ENCODE peak calls at places on chromosomes 13 and 19, in five cellular contexts. One of them, this sample, is unnamed. For H3K4me1, the result is how much of the 10 kb centered on the place peaks cover.

GRCh38 chr19:13094285-13094595 is 8.4 kb downstream of the LYL1 start:
- DNase-seq in sigmoid colon: peak
- DNase-seq in breast epithelium: no peak
- DNase-seq in stomach: no peak
- DNase-seq in transverse colon: no peak
- DNase-seq in this sample: no peak

GRCh38 chr13:93655132-93655531 is 428.5 kb downstream of the GPC6 start:
- DNase-seq in sigmoid colon: no peak
- DNase-seq in breast epithelium: no peak
- DNase-seq in stomach: no peak
- DNase-seq in transverse colon: no peak
- DNase-seq in this sample: no peak

GRCh38 chr19:10936661-10937084 is 8.1 kb downstream of the TIMM29 start:
- DNase-seq in sigmoid colon: no peak
- DNase-seq in breast epithelium: no peak
- DNase-seq in stomach: peak
- DNase-seq in transverse colon: peak
- DNase-seq in this sample: no peak

GRCh38 chr13:97468331-97468730 is 34.4 kb downstream of the RAP2A start:
- DNase-seq in sigmoid colon: no peak
- DNase-seq in breast epithelium: no peak
- DNase-seq in stomach: no peak
- DNase-seq in transverse colon: no peak
- DNase-seq in this sample: no peak

GRCh38 chr19:34220472-34221063 is 33.8 kb upstream of the GARRE1 start:
- DNase-seq in sigmoid colon: peak
- DNase-seq in breast epithelium: peak
- DNase-seq in stomach: peak
- DNase-seq in transverse colon: peak
- DNase-seq in this sample: no peak

GRCh38 chr19:43467730-43468129 is 2.3 kb upstream of the LYPD3 start:
- DNase-seq in sigmoid colon: no peak
- DNase-seq in breast epithelium: no peak
- DNase-seq in stomach: no peak
- DNase-seq in transverse colon: no peak
- DNase-seq in this sample: no peak

GRCh38 chr19:3328743-3329142 is 37.6 kb upstream of the NFIC start:
- DNase-seq in sigmoid colon: no peak
- DNase-seq in breast epithelium: no peak
- DNase-seq in stomach: no peak
- DNase-seq in transverse colon: no peak
- DNase-seq in this sample: no peak

GRCh38 chr19:13492128-13492527 is 14.2 kb downstream of the CACNA1A start:
- DNase-seq in sigmoid colon: no peak
- DNase-seq in breast epithelium: no peak
- DNase-seq in stomach: no peak
- DNase-seq in transverse colon: no peak
- DNase-seq in this sample: no peak

GRCh38 chr19:9757544-9758501 is 10.7 kb downstream of the ZNF846 start:
- DNase-seq in sigmoid colon: no peak
- DNase-seq in breast epithelium: no peak
- DNase-seq in stomach: no peak
- DNase-seq in transverse colon: no peak
- DNase-seq in this sample: no peak

GRCh38 chr19:10611907-10612306 is 13.4 kb upstream of the SLC44A2 start:
- DNase-seq in sigmoid colon: no peak
- DNase-seq in breast epithelium: no peak
- DNase-seq in stomach: no peak
- DNase-seq in transverse colon: no peak
- DNase-seq in this sample: no peak

GRCh38 chr19:40612831-40613668 is 11.9 kb downstream of the LTBP4 start:
- DNase-seq in sigmoid colon: no peak
- DNase-seq in breast epithelium: no peak
- DNase-seq in stomach: peak
- DNase-seq in transverse colon: peak
- DNase-seq in this sample: peak

GRCh38 chr13:31908696-31909386 is 122.7 kb upstream of the FRY start:
- DNase-seq in sigmoid colon: no peak
- DNase-seq in breast epithelium: no peak
- DNase-seq in stomach: no peak
- DNase-seq in transverse colon: no peak
- DNase-seq in this sample: no peak

GRCh38 chr19:5672708-5673459 is 7.4 kb downstream of the MICOS13 start:
- DNase-seq in sigmoid colon: no peak
- DNase-seq in breast epithelium: no peak
- DNase-seq in stomach: no peak
- DNase-seq in transverse colon: no peak
- DNase-seq in this sample: no peak

GRCh38 chr13:48945626-48946025 is 30.1 kb upstream of the FNDC3A start:
- DNase-seq in sigmoid colon: no peak
- DNase-seq in breast epithelium: no peak
- DNase-seq in stomach: no peak
- DNase-seq in transverse colon: no peak
- DNase-seq in this sample: no peak

GRCh38 chr13:72194531-72194930 is 327.5 kb upstream of the DACH1 start:
- DNase-seq in sigmoid colon: no peak
- DNase-seq in breast epithelium: peak
- DNase-seq in stomach: no peak
- DNase-seq in transverse colon: peak
- DNase-seq in this sample: no peak

GRCh38 chr13:95781016-95781415 is 104.1 kb downstream of the DNAJC3 start:
- DNase-seq in sigmoid colon: no peak
- DNase-seq in breast epithelium: no peak
- DNase-seq in stomach: no peak
- DNase-seq in transverse colon: no peak
- DNase-seq in this sample: no peak

GRCh38 chr19:40006273-40006691 is 9.4 kb downstream of the ZNF546 start:
- DNase-seq in sigmoid colon: no peak
- DNase-seq in breast epithelium: no peak
- DNase-seq in stomach: no peak
- DNase-seq in transverse colon: no peak
- DNase-seq in this sample: no peak

GRCh38 chr13:20721454-20722357 is 18.2 kb downstream of the IL17D start:
- DNase-seq in sigmoid colon: no peak
- DNase-seq in breast epithelium: no peak
- DNase-seq in stomach: peak
- DNase-seq in transverse colon: peak
- DNase-seq in this sample: no peak

GRCh38 chr13:26011996-26012688 is 39.7 kb downstream of the SHISA2 start:
- DNase-seq in sigmoid colon: no peak
- DNase-seq in breast epithelium: no peak
- DNase-seq in stomach: no peak
- DNase-seq in transverse colon: no peak
- DNase-seq in this sample: no peak

GRCh38 chr13:113207890-113208423 is 512 bp downstream of the PCID2 start:
- DNase-seq in sigmoid colon: no peak
- DNase-seq in breast epithelium: no peak
- DNase-seq in stomach: no peak
- DNase-seq in transverse colon: peak
- DNase-seq in this sample: no peak

GRCh38 chr19:55156202-55157063 is 1.1 kb downstream of the TNNI3 start:
- DNase-seq in sigmoid colon: no peak
- DNase-seq in breast epithelium: no peak
- DNase-seq in stomach: peak
- DNase-seq in transverse colon: peak
- DNase-seq in this sample: peak

GRCh38 chr13:40814803-40815202 is 25.4 kb downstream of the SLC25A15 start:
- DNase-seq in sigmoid colon: no peak
- DNase-seq in breast epithelium: no peak
- DNase-seq in stomach: no peak
- DNase-seq in transverse colon: no peak
- DNase-seq in this sample: no peak

GRCh38 chr13:30466358-30466714 is 600 bp upstream of the HMGB1 start:
- DNase-seq in sigmoid colon: no peak
- DNase-seq in breast epithelium: no peak
- DNase-seq in stomach: no peak
- DNase-seq in transverse colon: no peak
- DNase-seq in this sample: no peak

GRCh38 chr13:37899753-37900152 is 30.2 kb upstream of the TRPC4 start:
- DNase-seq in sigmoid colon: no peak
- DNase-seq in breast epithelium: no peak
- DNase-seq in stomach: no peak
- DNase-seq in transverse colon: no peak
- DNase-seq in this sample: no peak

GRCh38 chr13:113495494-113496251 is 5.2 kb upstream of the DCUN1D2 start:
- DNase-seq in sigmoid colon: no peak
- DNase-seq in breast epithelium: no peak
- DNase-seq in stomach: no peak
- DNase-seq in transverse colon: no peak
- DNase-seq in this sample: no peak

GRCh38 chr19:33125929-33126388 is 6.0 kb upstream of the WDR88 start:
- DNase-seq in sigmoid colon: peak
- DNase-seq in breast epithelium: no peak
- DNase-seq in stomach: peak
- DNase-seq in transverse colon: peak
- DNase-seq in this sample: no peak

GRCh38 chr13:51452391-51453307 is at the start of gene INTS6:
- DNase-seq in sigmoid colon: peak
- DNase-seq in breast epithelium: peak
- DNase-seq in stomach: peak
- DNase-seq in transverse colon: peak
- DNase-seq in this sample: peak

GRCh38 chr13:51456510-51456909 is 3.7 kb upstream of the INTS6 start:
- DNase-seq in sigmoid colon: no peak
- DNase-seq in breast epithelium: no peak
- DNase-seq in stomach: no peak
- DNase-seq in transverse colon: no peak
- DNase-seq in this sample: no peak

GRCh38 chr13:51453308-51453958 is 597 bp upstream of the INTS6 start:
- DNase-seq in sigmoid colon: peak
- DNase-seq in breast epithelium: peak
- DNase-seq in stomach: no peak
- DNase-seq in transverse colon: peak
- DNase-seq in this sample: peak

GRCh38 chr13:51455532-51455931 is 2.7 kb upstream of the INTS6 start:
- DNase-seq in sigmoid colon: no peak
- DNase-seq in breast epithelium: no peak
- DNase-seq in stomach: no peak
- DNase-seq in transverse colon: no peak
- DNase-seq in this sample: no peak

DNA sequence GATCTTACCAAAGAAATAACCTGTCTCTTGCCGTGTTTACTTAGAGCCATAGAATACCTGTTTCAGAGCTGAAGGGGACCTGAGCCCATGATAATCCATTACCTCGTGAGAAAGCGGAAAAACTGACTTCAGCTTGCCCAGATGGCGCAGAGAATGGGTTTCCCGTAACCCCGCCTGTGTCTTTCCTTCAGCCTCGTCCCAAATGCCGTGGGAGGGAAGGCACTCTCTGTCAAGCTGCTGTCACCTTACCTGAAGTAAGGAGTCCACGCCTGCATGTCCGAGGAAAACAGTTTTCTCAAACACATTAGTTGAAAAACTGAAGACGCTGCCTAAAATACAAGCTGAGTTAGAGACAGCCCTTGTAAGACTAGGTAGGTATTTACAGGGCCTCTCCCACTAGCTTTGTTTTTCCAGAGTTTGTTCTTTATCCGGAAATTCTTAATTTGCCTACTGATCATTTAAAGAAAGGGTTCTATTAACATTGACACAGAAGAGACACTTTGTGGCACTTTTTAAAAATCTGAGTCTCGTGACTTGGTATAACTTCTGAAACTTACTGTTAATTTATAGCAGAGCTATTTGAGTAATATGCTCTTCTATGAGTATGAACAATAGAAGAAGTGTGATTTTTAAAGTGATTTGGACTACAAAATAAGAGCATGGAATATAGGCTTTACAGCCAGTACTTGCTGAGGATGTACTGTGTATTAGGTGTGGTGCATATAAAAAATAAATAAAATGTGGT is 1.3 kb upstream of the INTS6 start:
- DNase-seq in sigmoid colon: peak
- DNase-seq in breast epithelium: no peak
- DNase-seq in stomach: no peak
- DNase-seq in transverse colon: peak
- DNase-seq in this sample: no peak
- TF ChIP-seq POLR2AphosphoS5 in sigmoid colon: no peak
- TF ChIP-seq POLR2AphosphoS5 in breast epithelium: no peak
- TF ChIP-seq POLR2AphosphoS5 in stomach: no peak
- TF ChIP-seq POLR2AphosphoS5 in transverse colon: no peak
- TF ChIP-seq POLR2AphosphoS5 in this sample: no peak

DNA sequence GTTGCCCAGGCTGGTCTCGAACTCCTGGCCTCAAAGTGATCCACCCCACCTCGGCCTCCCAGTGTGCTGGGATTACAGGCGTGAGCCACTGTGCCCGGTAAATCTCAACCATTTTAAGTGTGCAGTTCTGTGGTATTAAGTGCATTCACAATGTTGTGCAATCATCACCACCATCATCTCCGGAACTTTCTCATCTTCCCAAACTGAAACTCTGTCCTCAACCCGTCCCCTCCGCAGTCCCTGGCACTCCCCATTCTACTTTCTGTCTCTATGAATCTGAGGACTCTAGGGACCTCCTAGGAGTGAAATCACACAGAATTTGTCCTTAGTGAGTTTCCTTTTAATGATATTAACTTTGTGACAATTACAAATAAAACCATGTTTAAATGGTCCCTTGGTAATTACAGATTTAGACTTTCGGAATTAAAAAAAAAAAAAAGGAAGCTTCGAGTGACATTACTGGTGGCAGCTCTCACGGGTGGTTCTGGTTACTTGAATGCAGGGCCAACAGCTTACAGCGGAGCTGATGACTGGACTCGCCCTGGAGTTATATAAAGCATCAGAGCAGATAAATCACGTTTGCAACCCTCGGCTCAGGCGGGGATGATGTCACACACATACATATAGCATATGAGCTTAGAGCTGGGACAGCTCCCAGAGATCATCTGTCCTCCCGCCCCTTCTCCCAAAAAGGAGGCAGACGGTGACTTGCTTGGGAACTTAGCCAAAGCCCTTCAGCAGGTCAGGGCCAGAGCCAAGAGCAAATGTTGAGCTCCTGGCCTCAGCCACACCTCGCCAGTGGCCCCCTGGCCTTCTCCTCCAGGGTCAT is 89.8 kb downstream of the ZNF557 start:
- DNase-seq in sigmoid colon: peak
- DNase-seq in breast epithelium: no peak
- DNase-seq in stomach: no peak
- DNase-seq in transverse colon: peak
- DNase-seq in this sample: peak
- H3K4me3 ChIP-seq in sigmoid colon: no peak
- H3K4me3 ChIP-seq in breast epithelium: no peak
- H3K4me3 ChIP-seq in stomach: no peak
- H3K4me3 ChIP-seq in transverse colon: no peak
- H3K4me3 ChIP-seq in this sample: no peak

DNA sequence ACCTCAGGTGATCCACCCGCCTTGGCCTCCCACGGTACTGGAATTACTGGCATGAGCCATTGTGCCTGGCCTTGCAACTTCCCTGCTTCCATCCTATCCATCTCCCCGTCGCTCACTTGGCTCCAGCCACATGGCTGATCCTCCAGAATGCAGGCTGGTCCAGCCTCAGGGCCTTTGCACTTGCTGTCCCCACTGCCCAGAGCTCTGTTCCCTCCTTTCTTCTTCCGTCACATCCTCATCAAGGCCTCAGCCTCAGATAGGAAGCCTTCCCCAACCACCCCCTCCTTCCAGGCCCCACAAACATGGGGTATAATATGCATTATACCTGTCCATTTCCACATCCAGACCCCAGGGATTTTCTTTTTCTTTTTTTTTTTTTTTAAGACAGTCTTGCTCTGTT is 16.2 kb downstream of the MAST3 start:
- DNase-seq in sigmoid colon: no peak
- DNase-seq in breast epithelium: no peak
- DNase-seq in stomach: no peak
- DNase-seq in transverse colon: no peak
- DNase-seq in this sample: no peak
- H3K4me1 ChIP-seq in sigmoid colon: under half
- H3K4me1 ChIP-seq in breast epithelium: under half
- H3K4me1 ChIP-seq in stomach: under half
- H3K4me1 ChIP-seq in transverse colon: under half
- H3K4me1 ChIP-seq in this sample: under half

GRCh38 chr19:50556236-50557008 is 11.8 kb downstream of the LRRC4B start:
- DNase-seq in sigmoid colon: peak
- DNase-seq in breast epithelium: no peak
- DNase-seq in stomach: peak
- DNase-seq in transverse colon: peak
- DNase-seq in this sample: peak
- TF ChIP-seq POLR2AphosphoS5 in sigmoid colon: no peak
- TF ChIP-seq POLR2AphosphoS5 in breast epithelium: no peak
- TF ChIP-seq POLR2AphosphoS5 in stomach: no peak
- TF ChIP-seq POLR2AphosphoS5 in transverse colon: no peak
- TF ChIP-seq POLR2AphosphoS5 in this sample: no peak